ENCODE peak calls at places on chromosomes 7 and 10, in six cellular contexts. R is GM13977, P is RWPE1, Q is spleen, V is PC-3, X is astrocyte of the spinal cord. W is an unnamed sample.
A peak's percentile ranks its signal among the peaks of the same experiment; 100 is the strongest.

GRCh38 chr10:86868353-86868752 is 89.1 kb downstream of the MMRN2 start:
- DNase-seq in R (no peak), P (no peak), Q (no peak), V (no peak), X (peak; percentile 64), W (peak; percentile 44)

GRCh38 chr10:68192113-68192512 is 39.8 kb downstream of the ATOH7 start:
- DNase-seq in R (no peak), P (peak; percentile 44), Q (no peak), V (peak; percentile 86), X (no peak), W (no peak)

GRCh38 chr7:69342154-69342884 is 256.0 kb upstream of the AUTS2 start:
- DNase-seq in R (no peak), P (no peak), Q (no peak), V (no peak), X (no peak), W (no peak)

GRCh38 chr10:125982256-125982948 is 86.0 kb downstream of the FANK1 start:
- DNase-seq in R (peak; percentile 42), P (peak; percentile 44), Q (no peak), V (peak; percentile 84), X (peak; percentile 83), W (peak; percentile 67)

GRCh38 chr7:91628742-91629141 is 251.8 kb downstream of the MTERF1 start:
- DNase-seq in R (peak; percentile 20), P (peak; percentile 4), Q (no peak), V (no peak), X (no peak), W (no peak)

GRCh38 chr10:13253726-13254125 is 19.6 kb upstream of the UCMA start:
- DNase-seq in R (no peak), P (no peak), Q (no peak), V (no peak), X (no peak), W (no peak)

GRCh38 chr10:58291538-58292174 is 22.7 kb downstream of the CISD1 start:
- DNase-seq in R (peak; percentile 28), P (peak; percentile 23), Q (no peak), V (peak; percentile 78), X (peak; percentile 67), W (peak; percentile 53)

GRCh38 chr10:116555882-116556281 is 10.2 kb downstream of the PNLIP start:
- DNase-seq in R (no peak), P (no peak), Q (no peak), V (no peak), X (no peak), W (no peak)

GRCh38 chr7:137772221-137772620 is 74.6 kb downstream of the DGKI start:
- DNase-seq in R (no peak), P (no peak), Q (no peak), V (no peak), X (no peak), W (no peak)

GRCh38 chr10:79984851-79985250 is 35.9 kb upstream of the SFTPD start:
- DNase-seq in R (no peak), P (peak; percentile 86), Q (no peak), V (peak; percentile 100), X (no peak), W (no peak)

GRCh38 chr7:157318015-157318706 is 18.6 kb upstream of the DNAJB6 start:
- DNase-seq in R (peak; percentile 67), P (no peak), Q (peak; percentile 79), V (peak; percentile 76), X (peak; percentile 22), W (no peak)

GRCh38 chr7:111987115-111987826 is 218.9 kb downstream of the DOCK4 start:
- DNase-seq in R (no peak), P (peak; percentile 34), Q (no peak), V (peak; percentile 65), X (peak; percentile 52), W (peak; percentile 24)

GRCh38 chr10:35219292-35219691 is 92.6 kb downstream of the CREM start:
- DNase-seq in R (no peak), P (no peak), Q (no peak), V (no peak), X (no peak), W (no peak)

GRCh38 chr7:29154076-29154475 is 7.7 kb upstream of the CPVL start:
- DNase-seq in R (no peak), P (no peak), Q (no peak), V (peak; percentile 10), X (no peak), W (no peak)

GRCh38 chr7:90629306-90629918 is 33.3 kb downstream of the CDK14 start:
- DNase-seq in R (peak; percentile 44), P (peak; percentile 59), Q (no peak), V (peak; percentile 80), X (peak; percentile 60), W (no peak)

GRCh38 chr7:106430535-106431455 is 146.0 kb upstream of the NAMPT start:
- DNase-seq in R (no peak), P (no peak), Q (no peak), V (no peak), X (no peak), W (no peak)

GRCh38 chr10:13839430-13839986 is 252.7 kb downstream of the PRPF18 start:
- DNase-seq in R (no peak), P (peak; percentile 21), Q (no peak), V (peak; percentile 42), X (peak; percentile 94), W (peak; percentile 85)

GRCh38 chr7:47273974-47274766 is 307.7 kb downstream of the TNS3 start:
- DNase-seq in R (no peak), P (no peak), Q (peak; percentile 47), V (no peak), X (no peak), W (no peak)

GRCh38 chr10:108250954-108251620 is 1086.6 kb upstream of the SORCS1 start:
- DNase-seq in R (no peak), P (no peak), Q (no peak), V (peak; percentile 74), X (peak; percentile 28), W (no peak)

DNA sequence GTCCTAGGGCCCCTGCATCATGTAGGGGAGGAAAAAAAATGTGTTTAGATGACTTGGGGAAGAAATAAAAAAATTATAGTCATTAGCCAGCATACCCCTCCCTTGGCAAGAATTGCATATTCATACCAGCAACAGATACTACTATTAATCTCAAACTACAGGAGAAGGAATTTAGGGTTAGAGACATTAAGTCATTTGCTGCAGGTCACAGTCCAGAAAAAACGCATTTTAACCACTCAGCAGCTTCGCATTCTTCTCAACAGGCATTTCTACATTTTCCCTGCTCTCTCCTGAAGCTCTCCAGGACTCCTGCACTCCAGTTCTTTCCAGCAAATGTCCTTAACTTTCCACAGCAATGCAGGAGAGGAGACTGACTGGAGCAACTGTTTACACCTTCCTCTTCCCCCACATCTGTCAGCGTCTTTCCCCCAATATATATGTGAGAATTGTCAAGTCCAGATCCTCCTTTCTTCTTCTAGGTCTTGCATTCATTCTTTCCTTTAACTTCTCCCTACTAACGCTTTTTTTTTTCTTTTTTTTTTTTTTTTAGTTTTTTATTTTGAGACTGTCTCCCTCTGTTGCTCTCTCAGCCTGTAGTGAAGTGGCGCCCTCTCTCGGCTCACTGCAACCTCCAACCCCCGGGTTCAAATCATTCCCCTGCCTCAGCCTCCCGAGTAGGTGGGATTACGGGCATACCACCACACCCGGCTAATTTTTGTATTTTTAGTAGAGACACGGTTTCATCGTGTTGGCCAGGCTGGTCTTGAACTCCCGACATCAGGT is 35.6 kb downstream of the PRPS1L1 start:
- DNase-seq in R (no peak), P (no peak), Q (no peak), V (no peak), X (no peak), W (no peak)
- TF ChIP-seq CTCF in R (peak; percentile 58), P (no peak), Q (no peak), V (peak; percentile 42), X (peak; percentile 30), W (no peak)

GRCh38 chr7:44347546-44348114 is 22.2 kb upstream of the CAMK2B start:
- DNase-seq in R (no peak), P (no peak), Q (no peak), V (peak; percentile 63), X (no peak), W (no peak)

GRCh38 chr7:44353668-44354067 is 28.3 kb upstream of the CAMK2B start:
- DNase-seq in R (no peak), P (no peak), Q (no peak), V (no peak), X (no peak), W (no peak)

GRCh38 chr7:44346063-44346462 is 20.7 kb upstream of the CAMK2B start:
- DNase-seq in R (no peak), P (no peak), Q (no peak), V (no peak), X (no peak), W (no peak)

GRCh38 chr7:44348851-44349781 is 23.7 kb upstream of the CAMK2B start:
- DNase-seq in R (no peak), P (no peak), Q (no peak), V (no peak), X (no peak), W (no peak)

DNA sequence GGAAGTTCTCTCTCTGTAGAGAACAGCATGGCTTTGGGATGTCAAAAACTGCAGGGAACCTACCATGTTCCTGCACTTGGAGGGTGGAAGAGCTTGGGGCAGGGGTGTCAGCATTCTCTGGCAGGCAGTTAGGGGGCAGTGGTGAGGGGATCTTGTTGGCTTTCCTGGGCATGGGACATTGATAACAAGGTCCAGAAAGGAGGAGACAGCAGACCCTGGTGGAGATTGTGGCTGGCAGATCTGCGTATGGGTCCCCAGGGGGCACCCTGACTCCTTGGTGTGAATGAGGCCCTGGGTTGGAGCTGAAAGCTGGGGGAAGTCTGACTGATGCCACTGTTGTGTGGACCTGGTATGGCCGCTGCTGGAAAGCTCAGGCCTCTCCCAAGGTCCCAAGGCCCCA is 22.9 kb upstream of the CAMK2B start:
- DNase-seq in R (peak; percentile 45), P (no peak), Q (no peak), V (peak; percentile 50), X (peak; percentile 41), W (no peak)
- TF ChIP-seq CTCF in R (peak; percentile 51), P (no peak), Q (no peak), V (peak; percentile 57), X (peak; percentile 59), W (peak; percentile 57)

GRCh38 chr10:132271458-132272011 is 36.2 kb downstream of the STK32C start:
- DNase-seq in R (no peak), P (no peak), Q (peak; percentile 61), V (no peak), X (no peak), W (no peak)
- TF ChIP-seq CTCF in R (no peak), P (no peak), Q (no peak), V (no peak), X (no peak), W (no peak)

GRCh38 chr7:44134943-44135628 is 6.0 kb downstream of the MYL7 start:
- DNase-seq in R (no peak), P (no peak), Q (no peak), V (no peak), X (no peak), W (no peak)

GRCh38 chr7:44133295-44133694 is 7.8 kb downstream of the MYL7 start:
- DNase-seq in R (no peak), P (no peak), Q (no peak), V (no peak), X (no peak), W (no peak)

GRCh38 chr7:44128721-44129582 is 5.6 kb upstream of the POLD2 start:
- DNase-seq in R (no peak), P (no peak), Q (no peak), V (no peak), X (no peak), W (no peak)

GRCh38 chr7:44132039-44132438 is 8.7 kb upstream of the POLD2 start:
- DNase-seq in R (no peak), P (no peak), Q (no peak), V (no peak), X (no peak), W (no peak)

GRCh38 chr7:44131173-44132009 is 8.0 kb upstream of the POLD2 start:
- DNase-seq in R (no peak), P (peak; percentile 23), Q (no peak), V (peak; percentile 44), X (no peak), W (no peak)
- TF ChIP-seq CTCF in R (peak; percentile 11), P (no peak), Q (no peak), V (peak; percentile 60), X (peak; percentile 51), W (peak; percentile 53)